ENCODE peak calls at places on chromosomes 11 and 22, in ten cellular contexts. One of them, this sample, is unnamed.

GRCh38 chr11:73760066-73760679 is 701 bp downstream of the RAB6A start:
- DNase-seq in lung microvascular endothelial cell: no peak
- DNase-seq in CD8-positive, alpha-beta memory T cell: peak
- DNase-seq in DMS153: no peak
- DNase-seq in cardiac muscle cell: peak
- DNase-seq in activated T-helper 2 cell treated with anti-CD3 and anti-CD28 coated beads, Interferon-gamma antibody, Interleukin-2, Interleukin-4, amounts not matched to agents 10 μg/mL and 5 μg/mL and 100 μg/mL, durations not matched to agents 14 hours and 24 hours and 36 hours: no peak
- DNase-seq in fibroblast of lung: peak
- DNase-seq in neural crest cell: peak
- DNase-seq in NCI-H1105: no peak
- DNase-seq in head of caudate nucleus: peak
- DNase-seq in this sample: peak

GRCh38 chr22:26893034-26893710 is 235.8 kb downstream of the MIAT start:
- DNase-seq in lung microvascular endothelial cell: no peak
- DNase-seq in CD8-positive, alpha-beta memory T cell: no peak
- DNase-seq in DMS153: peak
- DNase-seq in cardiac muscle cell: no peak
- DNase-seq in activated T-helper 2 cell treated with anti-CD3 and anti-CD28 coated beads, Interferon-gamma antibody, Interleukin-2, Interleukin-4, amounts not matched to agents 10 μg/mL and 5 μg/mL and 100 μg/mL, durations not matched to agents 14 hours and 24 hours and 36 hours: no peak
- DNase-seq in fibroblast of lung: no peak
- DNase-seq in neural crest cell: no peak
- DNase-seq in NCI-H1105: peak
- DNase-seq in head of caudate nucleus: no peak
- DNase-seq in this sample: no peak

GRCh38 chr11:110514967-110515366 is 85.2 kb downstream of the FDX1 start:
- DNase-seq in lung microvascular endothelial cell: no peak
- DNase-seq in CD8-positive, alpha-beta memory T cell: no peak
- DNase-seq in DMS153: no peak
- DNase-seq in cardiac muscle cell: no peak
- DNase-seq in activated T-helper 2 cell treated with anti-CD3 and anti-CD28 coated beads, Interferon-gamma antibody, Interleukin-2, Interleukin-4, amounts not matched to agents 10 μg/mL and 5 μg/mL and 100 μg/mL, durations not matched to agents 14 hours and 24 hours and 36 hours: no peak
- DNase-seq in fibroblast of lung: no peak
- DNase-seq in neural crest cell: no peak
- DNase-seq in NCI-H1105: no peak
- DNase-seq in head of caudate nucleus: no peak
- DNase-seq in this sample: no peak

GRCh38 chr11:68594123-68594522 is 90.2 kb upstream of the GAL start:
- DNase-seq in lung microvascular endothelial cell: no peak
- DNase-seq in CD8-positive, alpha-beta memory T cell: no peak
- DNase-seq in DMS153: no peak
- DNase-seq in cardiac muscle cell: no peak
- DNase-seq in activated T-helper 2 cell treated with anti-CD3 and anti-CD28 coated beads, Interferon-gamma antibody, Interleukin-2, Interleukin-4, amounts not matched to agents 10 μg/mL and 5 μg/mL and 100 μg/mL, durations not matched to agents 14 hours and 24 hours and 36 hours: no peak
- DNase-seq in fibroblast of lung: no peak
- DNase-seq in neural crest cell: no peak
- DNase-seq in NCI-H1105: no peak
- DNase-seq in head of caudate nucleus: no peak
- DNase-seq in this sample: no peak

GRCh38 chr22:39268645-39269044 is 23.9 kb upstream of the PDGFB start:
- DNase-seq in lung microvascular endothelial cell: no peak
- DNase-seq in CD8-positive, alpha-beta memory T cell: no peak
- DNase-seq in DMS153: no peak
- DNase-seq in cardiac muscle cell: no peak
- DNase-seq in activated T-helper 2 cell treated with anti-CD3 and anti-CD28 coated beads, Interferon-gamma antibody, Interleukin-2, Interleukin-4, amounts not matched to agents 10 μg/mL and 5 μg/mL and 100 μg/mL, durations not matched to agents 14 hours and 24 hours and 36 hours: no peak
- DNase-seq in fibroblast of lung: no peak
- DNase-seq in neural crest cell: no peak
- DNase-seq in NCI-H1105: no peak
- DNase-seq in head of caudate nucleus: no peak
- DNase-seq in this sample: no peak

GRCh38 chr22:45208993-45209838 is 31.5 kb downstream of the KIAA0930 start:
- DNase-seq in lung microvascular endothelial cell: peak
- DNase-seq in CD8-positive, alpha-beta memory T cell: peak
- DNase-seq in DMS153: no peak
- DNase-seq in cardiac muscle cell: no peak
- DNase-seq in activated T-helper 2 cell treated with anti-CD3 and anti-CD28 coated beads, Interferon-gamma antibody, Interleukin-2, Interleukin-4, amounts not matched to agents 10 μg/mL and 5 μg/mL and 100 μg/mL, durations not matched to agents 14 hours and 24 hours and 36 hours: no peak
- DNase-seq in fibroblast of lung: peak
- DNase-seq in neural crest cell: peak
- DNase-seq in NCI-H1105: peak
- DNase-seq in head of caudate nucleus: peak
- DNase-seq in this sample: peak

GRCh38 chr22:44623771-44624510 is 78.1 kb upstream of the PRR5 start:
- DNase-seq in lung microvascular endothelial cell: no peak
- DNase-seq in CD8-positive, alpha-beta memory T cell: no peak
- DNase-seq in DMS153: no peak
- DNase-seq in cardiac muscle cell: peak
- DNase-seq in activated T-helper 2 cell treated with anti-CD3 and anti-CD28 coated beads, Interferon-gamma antibody, Interleukin-2, Interleukin-4, amounts not matched to agents 10 μg/mL and 5 μg/mL and 100 μg/mL, durations not matched to agents 14 hours and 24 hours and 36 hours: no peak
- DNase-seq in fibroblast of lung: peak
- DNase-seq in neural crest cell: peak
- DNase-seq in NCI-H1105: no peak
- DNase-seq in head of caudate nucleus: no peak
- DNase-seq in this sample: no peak

GRCh38 chr11:65110354-65110861 is 1.3 kb upstream of the TM7SF2 start:
- DNase-seq in lung microvascular endothelial cell: peak
- DNase-seq in CD8-positive, alpha-beta memory T cell: peak
- DNase-seq in DMS153: peak
- DNase-seq in cardiac muscle cell: peak
- DNase-seq in activated T-helper 2 cell treated with anti-CD3 and anti-CD28 coated beads, Interferon-gamma antibody, Interleukin-2, Interleukin-4, amounts not matched to agents 10 μg/mL and 5 μg/mL and 100 μg/mL, durations not matched to agents 14 hours and 24 hours and 36 hours: peak
- DNase-seq in fibroblast of lung: peak
- DNase-seq in neural crest cell: peak
- DNase-seq in NCI-H1105: peak
- DNase-seq in head of caudate nucleus: peak
- DNase-seq in this sample: peak

GRCh38 chr11:22785251-22785650 is 44.4 kb downstream of the SVIP start:
- DNase-seq in lung microvascular endothelial cell: peak
- DNase-seq in CD8-positive, alpha-beta memory T cell: no peak
- DNase-seq in DMS153: no peak
- DNase-seq in cardiac muscle cell: no peak
- DNase-seq in activated T-helper 2 cell treated with anti-CD3 and anti-CD28 coated beads, Interferon-gamma antibody, Interleukin-2, Interleukin-4, amounts not matched to agents 10 μg/mL and 5 μg/mL and 100 μg/mL, durations not matched to agents 14 hours and 24 hours and 36 hours: no peak
- DNase-seq in fibroblast of lung: no peak
- DNase-seq in neural crest cell: no peak
- DNase-seq in NCI-H1105: no peak
- DNase-seq in head of caudate nucleus: no peak
- DNase-seq in this sample: no peak

GRCh38 chr11:125168875-125169537 is 4.5 kb downstream of the PKNOX2 start:
- DNase-seq in lung microvascular endothelial cell: no peak
- DNase-seq in CD8-positive, alpha-beta memory T cell: no peak
- DNase-seq in DMS153: no peak
- DNase-seq in cardiac muscle cell: no peak
- DNase-seq in activated T-helper 2 cell treated with anti-CD3 and anti-CD28 coated beads, Interferon-gamma antibody, Interleukin-2, Interleukin-4, amounts not matched to agents 10 μg/mL and 5 μg/mL and 100 μg/mL, durations not matched to agents 14 hours and 24 hours and 36 hours: no peak
- DNase-seq in fibroblast of lung: peak
- DNase-seq in neural crest cell: no peak
- DNase-seq in NCI-H1105: no peak
- DNase-seq in head of caudate nucleus: no peak
- DNase-seq in this sample: no peak

GRCh38 chr11:45017329-45017728 is 66.6 kb upstream of the TP53I11 start:
- DNase-seq in lung microvascular endothelial cell: no peak
- DNase-seq in CD8-positive, alpha-beta memory T cell: no peak
- DNase-seq in DMS153: no peak
- DNase-seq in cardiac muscle cell: peak
- DNase-seq in activated T-helper 2 cell treated with anti-CD3 and anti-CD28 coated beads, Interferon-gamma antibody, Interleukin-2, Interleukin-4, amounts not matched to agents 10 μg/mL and 5 μg/mL and 100 μg/mL, durations not matched to agents 14 hours and 24 hours and 36 hours: no peak
- DNase-seq in fibroblast of lung: no peak
- DNase-seq in neural crest cell: no peak
- DNase-seq in NCI-H1105: no peak
- DNase-seq in head of caudate nucleus: no peak
- DNase-seq in this sample: no peak

GRCh38 chr11:88175004-88175706 is at the start of gene RAB38:
- DNase-seq in lung microvascular endothelial cell: peak
- DNase-seq in CD8-positive, alpha-beta memory T cell: no peak
- DNase-seq in DMS153: no peak
- DNase-seq in cardiac muscle cell: peak
- DNase-seq in activated T-helper 2 cell treated with anti-CD3 and anti-CD28 coated beads, Interferon-gamma antibody, Interleukin-2, Interleukin-4, amounts not matched to agents 10 μg/mL and 5 μg/mL and 100 μg/mL, durations not matched to agents 14 hours and 24 hours and 36 hours: peak
- DNase-seq in fibroblast of lung: peak
- DNase-seq in neural crest cell: peak
- DNase-seq in NCI-H1105: peak
- DNase-seq in head of caudate nucleus: peak
- DNase-seq in this sample: peak

GRCh38 chr11:102010776-102011500 is 36.3 kb upstream of the CFAP300 start:
- DNase-seq in lung microvascular endothelial cell: peak
- DNase-seq in CD8-positive, alpha-beta memory T cell: no peak
- DNase-seq in DMS153: no peak
- DNase-seq in cardiac muscle cell: peak
- DNase-seq in activated T-helper 2 cell treated with anti-CD3 and anti-CD28 coated beads, Interferon-gamma antibody, Interleukin-2, Interleukin-4, amounts not matched to agents 10 μg/mL and 5 μg/mL and 100 μg/mL, durations not matched to agents 14 hours and 24 hours and 36 hours: no peak
- DNase-seq in fibroblast of lung: peak
- DNase-seq in neural crest cell: no peak
- DNase-seq in NCI-H1105: no peak
- DNase-seq in head of caudate nucleus: no peak
- DNase-seq in this sample: peak

GRCh38 chr22:19040581-19041402 is 81.4 kb downstream of the DGCR2 start:
- DNase-seq in lung microvascular endothelial cell: no peak
- DNase-seq in CD8-positive, alpha-beta memory T cell: no peak
- DNase-seq in DMS153: no peak
- DNase-seq in cardiac muscle cell: no peak
- DNase-seq in activated T-helper 2 cell treated with anti-CD3 and anti-CD28 coated beads, Interferon-gamma antibody, Interleukin-2, Interleukin-4, amounts not matched to agents 10 μg/mL and 5 μg/mL and 100 μg/mL, durations not matched to agents 14 hours and 24 hours and 36 hours: no peak
- DNase-seq in fibroblast of lung: no peak
- DNase-seq in neural crest cell: no peak
- DNase-seq in NCI-H1105: no peak
- DNase-seq in head of caudate nucleus: peak
- DNase-seq in this sample: no peak

GRCh38 chr11:19433367-19433766 is 192.6 kb upstream of the E2F8 start:
- DNase-seq in lung microvascular endothelial cell: no peak
- DNase-seq in CD8-positive, alpha-beta memory T cell: no peak
- DNase-seq in DMS153: no peak
- DNase-seq in cardiac muscle cell: no peak
- DNase-seq in activated T-helper 2 cell treated with anti-CD3 and anti-CD28 coated beads, Interferon-gamma antibody, Interleukin-2, Interleukin-4, amounts not matched to agents 10 μg/mL and 5 μg/mL and 100 μg/mL, durations not matched to agents 14 hours and 24 hours and 36 hours: no peak
- DNase-seq in fibroblast of lung: no peak
- DNase-seq in neural crest cell: no peak
- DNase-seq in NCI-H1105: no peak
- DNase-seq in head of caudate nucleus: no peak
- DNase-seq in this sample: no peak

GRCh38 chr11:58787903-58788302 is 56.2 kb upstream of the GLYAT start:
- DNase-seq in lung microvascular endothelial cell: no peak
- DNase-seq in CD8-positive, alpha-beta memory T cell: no peak
- DNase-seq in DMS153: no peak
- DNase-seq in cardiac muscle cell: no peak
- DNase-seq in activated T-helper 2 cell treated with anti-CD3 and anti-CD28 coated beads, Interferon-gamma antibody, Interleukin-2, Interleukin-4, amounts not matched to agents 10 μg/mL and 5 μg/mL and 100 μg/mL, durations not matched to agents 14 hours and 24 hours and 36 hours: no peak
- DNase-seq in fibroblast of lung: no peak
- DNase-seq in neural crest cell: no peak
- DNase-seq in NCI-H1105: no peak
- DNase-seq in head of caudate nucleus: no peak
- DNase-seq in this sample: no peak

GRCh38 chr11:27317751-27318150 is 45.3 kb downstream of the CCDC34 start:
- DNase-seq in lung microvascular endothelial cell: no peak
- DNase-seq in CD8-positive, alpha-beta memory T cell: no peak
- DNase-seq in DMS153: no peak
- DNase-seq in cardiac muscle cell: no peak
- DNase-seq in activated T-helper 2 cell treated with anti-CD3 and anti-CD28 coated beads, Interferon-gamma antibody, Interleukin-2, Interleukin-4, amounts not matched to agents 10 μg/mL and 5 μg/mL and 100 μg/mL, durations not matched to agents 14 hours and 24 hours and 36 hours: no peak
- DNase-seq in fibroblast of lung: peak
- DNase-seq in neural crest cell: no peak
- DNase-seq in NCI-H1105: no peak
- DNase-seq in head of caudate nucleus: no peak
- DNase-seq in this sample: no peak

GRCh38 chr22:23071163-23072034 is 1.1 kb downstream of the GNAZ start:
- DNase-seq in lung microvascular endothelial cell: no peak
- DNase-seq in CD8-positive, alpha-beta memory T cell: no peak
- DNase-seq in DMS153: no peak
- DNase-seq in cardiac muscle cell: no peak
- DNase-seq in activated T-helper 2 cell treated with anti-CD3 and anti-CD28 coated beads, Interferon-gamma antibody, Interleukin-2, Interleukin-4, amounts not matched to agents 10 μg/mL and 5 μg/mL and 100 μg/mL, durations not matched to agents 14 hours and 24 hours and 36 hours: no peak
- DNase-seq in fibroblast of lung: no peak
- DNase-seq in neural crest cell: no peak
- DNase-seq in NCI-H1105: no peak
- DNase-seq in head of caudate nucleus: peak
- DNase-seq in this sample: no peak

GRCh38 chr11:32386770-32387377 is 48.5 kb downstream of the WT1 start:
- DNase-seq in lung microvascular endothelial cell: no peak
- DNase-seq in CD8-positive, alpha-beta memory T cell: no peak
- DNase-seq in DMS153: no peak
- DNase-seq in cardiac muscle cell: peak
- DNase-seq in activated T-helper 2 cell treated with anti-CD3 and anti-CD28 coated beads, Interferon-gamma antibody, Interleukin-2, Interleukin-4, amounts not matched to agents 10 μg/mL and 5 μg/mL and 100 μg/mL, durations not matched to agents 14 hours and 24 hours and 36 hours: no peak
- DNase-seq in fibroblast of lung: peak
- DNase-seq in neural crest cell: no peak
- DNase-seq in NCI-H1105: no peak
- DNase-seq in head of caudate nucleus: no peak
- DNase-seq in this sample: no peak

GRCh38 chr11:13040969-13041561 is 31.9 kb downstream of the RASSF10 start:
- DNase-seq in lung microvascular endothelial cell: no peak
- DNase-seq in CD8-positive, alpha-beta memory T cell: no peak
- DNase-seq in DMS153: peak
- DNase-seq in cardiac muscle cell: no peak
- DNase-seq in activated T-helper 2 cell treated with anti-CD3 and anti-CD28 coated beads, Interferon-gamma antibody, Interleukin-2, Interleukin-4, amounts not matched to agents 10 μg/mL and 5 μg/mL and 100 μg/mL, durations not matched to agents 14 hours and 24 hours and 36 hours: no peak
- DNase-seq in fibroblast of lung: no peak
- DNase-seq in neural crest cell: no peak
- DNase-seq in NCI-H1105: no peak
- DNase-seq in head of caudate nucleus: no peak
- DNase-seq in this sample: no peak

GRCh38 chr11:94309757-94310156 is 5.4 kb downstream of the IZUMO1R start:
- DNase-seq in lung microvascular endothelial cell: no peak
- DNase-seq in CD8-positive, alpha-beta memory T cell: no peak
- DNase-seq in DMS153: no peak
- DNase-seq in cardiac muscle cell: no peak
- DNase-seq in activated T-helper 2 cell treated with anti-CD3 and anti-CD28 coated beads, Interferon-gamma antibody, Interleukin-2, Interleukin-4, amounts not matched to agents 10 μg/mL and 5 μg/mL and 100 μg/mL, durations not matched to agents 14 hours and 24 hours and 36 hours: no peak
- DNase-seq in fibroblast of lung: no peak
- DNase-seq in neural crest cell: no peak
- DNase-seq in NCI-H1105: no peak
- DNase-seq in head of caudate nucleus: no peak
- DNase-seq in this sample: no peak

GRCh38 chr11:67030976-67031375 is 8.0 kb downstream of the SYT12 start:
- DNase-seq in lung microvascular endothelial cell: no peak
- DNase-seq in CD8-positive, alpha-beta memory T cell: no peak
- DNase-seq in DMS153: no peak
- DNase-seq in cardiac muscle cell: no peak
- DNase-seq in activated T-helper 2 cell treated with anti-CD3 and anti-CD28 coated beads, Interferon-gamma antibody, Interleukin-2, Interleukin-4, amounts not matched to agents 10 μg/mL and 5 μg/mL and 100 μg/mL, durations not matched to agents 14 hours and 24 hours and 36 hours: no peak
- DNase-seq in fibroblast of lung: no peak
- DNase-seq in neural crest cell: no peak
- DNase-seq in NCI-H1105: no peak
- DNase-seq in head of caudate nucleus: no peak
- DNase-seq in this sample: no peak

GRCh38 chr22:49960967-49961600 is 512 bp downstream of the PIM3 start:
- DNase-seq in lung microvascular endothelial cell: peak
- DNase-seq in CD8-positive, alpha-beta memory T cell: no peak
- DNase-seq in DMS153: no peak
- DNase-seq in cardiac muscle cell: peak
- DNase-seq in activated T-helper 2 cell treated with anti-CD3 and anti-CD28 coated beads, Interferon-gamma antibody, Interleukin-2, Interleukin-4, amounts not matched to agents 10 μg/mL and 5 μg/mL and 100 μg/mL, durations not matched to agents 14 hours and 24 hours and 36 hours: no peak
- DNase-seq in fibroblast of lung: no peak
- DNase-seq in neural crest cell: no peak
- DNase-seq in NCI-H1105: no peak
- DNase-seq in head of caudate nucleus: peak
- DNase-seq in this sample: peak

GRCh38 chr22:21047730-21048129 is 2.0 kb downstream of the LRRC74B start:
- DNase-seq in lung microvascular endothelial cell: no peak
- DNase-seq in CD8-positive, alpha-beta memory T cell: no peak
- DNase-seq in DMS153: peak
- DNase-seq in cardiac muscle cell: no peak
- DNase-seq in activated T-helper 2 cell treated with anti-CD3 and anti-CD28 coated beads, Interferon-gamma antibody, Interleukin-2, Interleukin-4, amounts not matched to agents 10 μg/mL and 5 μg/mL and 100 μg/mL, durations not matched to agents 14 hours and 24 hours and 36 hours: no peak
- DNase-seq in fibroblast of lung: no peak
- DNase-seq in neural crest cell: no peak
- DNase-seq in NCI-H1105: no peak
- DNase-seq in head of caudate nucleus: no peak
- DNase-seq in this sample: no peak

GRCh38 chr11:11579012-11579755 is 42.6 kb downstream of the GALNT18 start:
- DNase-seq in lung microvascular endothelial cell: no peak
- DNase-seq in CD8-positive, alpha-beta memory T cell: no peak
- DNase-seq in DMS153: no peak
- DNase-seq in cardiac muscle cell: no peak
- DNase-seq in activated T-helper 2 cell treated with anti-CD3 and anti-CD28 coated beads, Interferon-gamma antibody, Interleukin-2, Interleukin-4, amounts not matched to agents 10 μg/mL and 5 μg/mL and 100 μg/mL, durations not matched to agents 14 hours and 24 hours and 36 hours: no peak
- DNase-seq in fibroblast of lung: no peak
- DNase-seq in neural crest cell: no peak
- DNase-seq in NCI-H1105: peak
- DNase-seq in head of caudate nucleus: no peak
- DNase-seq in this sample: no peak

GRCh38 chr11:2348986-2349385 is 28.1 kb upstream of the CD81 start:
- DNase-seq in lung microvascular endothelial cell: no peak
- DNase-seq in CD8-positive, alpha-beta memory T cell: no peak
- DNase-seq in DMS153: no peak
- DNase-seq in cardiac muscle cell: no peak
- DNase-seq in activated T-helper 2 cell treated with anti-CD3 and anti-CD28 coated beads, Interferon-gamma antibody, Interleukin-2, Interleukin-4, amounts not matched to agents 10 μg/mL and 5 μg/mL and 100 μg/mL, durations not matched to agents 14 hours and 24 hours and 36 hours: no peak
- DNase-seq in fibroblast of lung: peak
- DNase-seq in neural crest cell: no peak
- DNase-seq in NCI-H1105: no peak
- DNase-seq in head of caudate nucleus: no peak
- DNase-seq in this sample: no peak

GRCh38 chr11:554824-555499 is 5.6 kb downstream of the LMNTD2 start:
- DNase-seq in lung microvascular endothelial cell: peak
- DNase-seq in CD8-positive, alpha-beta memory T cell: peak
- DNase-seq in DMS153: peak
- DNase-seq in cardiac muscle cell: peak
- DNase-seq in activated T-helper 2 cell treated with anti-CD3 and anti-CD28 coated beads, Interferon-gamma antibody, Interleukin-2, Interleukin-4, amounts not matched to agents 10 μg/mL and 5 μg/mL and 100 μg/mL, durations not matched to agents 14 hours and 24 hours and 36 hours: peak
- DNase-seq in fibroblast of lung: peak
- DNase-seq in neural crest cell: peak
- DNase-seq in NCI-H1105: peak
- DNase-seq in head of caudate nucleus: peak
- DNase-seq in this sample: peak

GRCh38 chr11:67293090-67293489 is 4.0 kb downstream of the ANKRD13D start:
- DNase-seq in lung microvascular endothelial cell: peak
- DNase-seq in CD8-positive, alpha-beta memory T cell: no peak
- DNase-seq in DMS153: no peak
- DNase-seq in cardiac muscle cell: no peak
- DNase-seq in activated T-helper 2 cell treated with anti-CD3 and anti-CD28 coated beads, Interferon-gamma antibody, Interleukin-2, Interleukin-4, amounts not matched to agents 10 μg/mL and 5 μg/mL and 100 μg/mL, durations not matched to agents 14 hours and 24 hours and 36 hours: no peak
- DNase-seq in fibroblast of lung: peak
- DNase-seq in neural crest cell: no peak
- DNase-seq in NCI-H1105: no peak
- DNase-seq in head of caudate nucleus: no peak
- DNase-seq in this sample: no peak

This sample was measured in left colon.